ENCODE peak calls at places on chromosomes 3 and 15, in nine cellular contexts. One of them, this sample, is unnamed.

GRCh38 chr3:131714585-131715220 is 211.9 kb upstream of the MRPL3 start:
- DNase-seq in thoracic aorta: no peak
- DNase-seq in GM13976: peak
- DNase-seq in CD8-positive, alpha-beta T cell: no peak
- DNase-seq in gastrocnemius medialis: no peak
- DNase-seq in esophagus squamous epithelium: no peak
- DNase-seq in uterus: no peak
- DNase-seq in left ventricle myocardium inferior: no peak
- DNase-seq in omental fat pad: no peak
- DNase-seq in this sample: no peak

GRCh38 chr3:9703240-9703639 is 393 bp upstream of the CPNE9 start:
- DNase-seq in thoracic aorta: no peak
- DNase-seq in GM13976: no peak
- DNase-seq in CD8-positive, alpha-beta T cell: no peak
- DNase-seq in gastrocnemius medialis: no peak
- DNase-seq in esophagus squamous epithelium: no peak
- DNase-seq in uterus: no peak
- DNase-seq in left ventricle myocardium inferior: no peak
- DNase-seq in omental fat pad: no peak
- DNase-seq in this sample: no peak

GRCh38 chr3:56811545-56812202 is 9.9 kb upstream of the ARHGEF3 start:
- DNase-seq in thoracic aorta: no peak
- DNase-seq in GM13976: no peak
- DNase-seq in CD8-positive, alpha-beta T cell: no peak
- DNase-seq in gastrocnemius medialis: no peak
- DNase-seq in esophagus squamous epithelium: no peak
- DNase-seq in uterus: no peak
- DNase-seq in left ventricle myocardium inferior: no peak
- DNase-seq in omental fat pad: no peak
- DNase-seq in this sample: no peak

GRCh38 chr3:159548675-159549335 is 439.8 kb upstream of the IL12A start:
- DNase-seq in thoracic aorta: no peak
- DNase-seq in GM13976: no peak
- DNase-seq in CD8-positive, alpha-beta T cell: no peak
- DNase-seq in gastrocnemius medialis: no peak
- DNase-seq in esophagus squamous epithelium: no peak
- DNase-seq in uterus: no peak
- DNase-seq in left ventricle myocardium inferior: no peak
- DNase-seq in omental fat pad: no peak
- DNase-seq in this sample: no peak

GRCh38 chr3:54122046-54122801 is at the start of gene CACNA2D3:
- DNase-seq in thoracic aorta: no peak
- DNase-seq in GM13976: peak
- DNase-seq in CD8-positive, alpha-beta T cell: no peak
- DNase-seq in gastrocnemius medialis: peak
- DNase-seq in esophagus squamous epithelium: no peak
- DNase-seq in uterus: no peak
- DNase-seq in left ventricle myocardium inferior: peak
- DNase-seq in omental fat pad: no peak
- DNase-seq in this sample: peak

GRCh38 chr3:143972495-143973351 is 1.1 kb downstream of the DIPK2A start:
- DNase-seq in thoracic aorta: peak
- DNase-seq in GM13976: peak
- DNase-seq in CD8-positive, alpha-beta T cell: peak
- DNase-seq in gastrocnemius medialis: peak
- DNase-seq in esophagus squamous epithelium: peak
- DNase-seq in uterus: peak
- DNase-seq in left ventricle myocardium inferior: peak
- DNase-seq in omental fat pad: peak
- DNase-seq in this sample: peak

GRCh38 chr15:48627260-48627969 is 18.1 kb downstream of the FBN1 start:
- DNase-seq in thoracic aorta: no peak
- DNase-seq in GM13976: no peak
- DNase-seq in CD8-positive, alpha-beta T cell: no peak
- DNase-seq in gastrocnemius medialis: no peak
- DNase-seq in esophagus squamous epithelium: no peak
- DNase-seq in uterus: no peak
- DNase-seq in left ventricle myocardium inferior: no peak
- DNase-seq in omental fat pad: no peak
- DNase-seq in this sample: no peak

GRCh38 chr15:96294766-96295165 is 35.7 kb upstream of the NR2F2 start:
- DNase-seq in thoracic aorta: no peak
- DNase-seq in GM13976: no peak
- DNase-seq in CD8-positive, alpha-beta T cell: no peak
- DNase-seq in gastrocnemius medialis: no peak
- DNase-seq in esophagus squamous epithelium: no peak
- DNase-seq in uterus: no peak
- DNase-seq in left ventricle myocardium inferior: no peak
- DNase-seq in omental fat pad: no peak
- DNase-seq in this sample: no peak

GRCh38 chr3:105747621-105748165 is 121.1 kb downstream of the CBLB start:
- DNase-seq in thoracic aorta: no peak
- DNase-seq in GM13976: no peak
- DNase-seq in CD8-positive, alpha-beta T cell: no peak
- DNase-seq in gastrocnemius medialis: no peak
- DNase-seq in esophagus squamous epithelium: no peak
- DNase-seq in uterus: no peak
- DNase-seq in left ventricle myocardium inferior: no peak
- DNase-seq in omental fat pad: no peak
- DNase-seq in this sample: no peak

GRCh38 chr3:99269606-99270355 is 368.3 kb upstream of the DCBLD2 start:
- DNase-seq in thoracic aorta: peak
- DNase-seq in GM13976: no peak
- DNase-seq in CD8-positive, alpha-beta T cell: no peak
- DNase-seq in gastrocnemius medialis: no peak
- DNase-seq in esophagus squamous epithelium: no peak
- DNase-seq in uterus: no peak
- DNase-seq in left ventricle myocardium inferior: peak
- DNase-seq in omental fat pad: no peak
- DNase-seq in this sample: no peak

GRCh38 chr3:187935623-187936156 is 190.4 kb upstream of the BCL6 start:
- DNase-seq in thoracic aorta: no peak
- DNase-seq in GM13976: peak
- DNase-seq in CD8-positive, alpha-beta T cell: no peak
- DNase-seq in gastrocnemius medialis: peak
- DNase-seq in esophagus squamous epithelium: no peak
- DNase-seq in uterus: no peak
- DNase-seq in left ventricle myocardium inferior: no peak
- DNase-seq in omental fat pad: no peak
- DNase-seq in this sample: no peak

GRCh38 chr3:63193647-63194046 is 84.5 kb upstream of the SYNPR start:
- DNase-seq in thoracic aorta: no peak
- DNase-seq in GM13976: no peak
- DNase-seq in CD8-positive, alpha-beta T cell: no peak
- DNase-seq in gastrocnemius medialis: no peak
- DNase-seq in esophagus squamous epithelium: no peak
- DNase-seq in uterus: no peak
- DNase-seq in left ventricle myocardium inferior: no peak
- DNase-seq in omental fat pad: no peak
- DNase-seq in this sample: no peak

GRCh38 chr3:134406331-134407246 is 32.3 kb upstream of the AMOTL2 start:
- DNase-seq in thoracic aorta: no peak
- DNase-seq in GM13976: no peak
- DNase-seq in CD8-positive, alpha-beta T cell: no peak
- DNase-seq in gastrocnemius medialis: no peak
- DNase-seq in esophagus squamous epithelium: no peak
- DNase-seq in uterus: no peak
- DNase-seq in left ventricle myocardium inferior: peak
- DNase-seq in omental fat pad: no peak
- DNase-seq in this sample: peak

GRCh38 chr3:187736418-187736871 is 8.8 kb downstream of the BCL6 start:
- DNase-seq in thoracic aorta: no peak
- DNase-seq in GM13976: no peak
- DNase-seq in CD8-positive, alpha-beta T cell: no peak
- DNase-seq in gastrocnemius medialis: peak
- DNase-seq in esophagus squamous epithelium: no peak
- DNase-seq in uterus: no peak
- DNase-seq in left ventricle myocardium inferior: no peak
- DNase-seq in omental fat pad: no peak
- DNase-seq in this sample: no peak

GRCh38 chr3:107704477-107704876 is 181.7 kb downstream of the BBX start:
- DNase-seq in thoracic aorta: no peak
- DNase-seq in GM13976: no peak
- DNase-seq in CD8-positive, alpha-beta T cell: no peak
- DNase-seq in gastrocnemius medialis: no peak
- DNase-seq in esophagus squamous epithelium: no peak
- DNase-seq in uterus: no peak
- DNase-seq in left ventricle myocardium inferior: no peak
- DNase-seq in omental fat pad: no peak
- DNase-seq in this sample: no peak
- TF ChIP-seq CTCF in thoracic aorta: no peak
- TF ChIP-seq CTCF in GM13976: no peak
- TF ChIP-seq CTCF in CD8-positive, alpha-beta T cell: no peak
- TF ChIP-seq CTCF in gastrocnemius medialis: no peak
- TF ChIP-seq CTCF in esophagus squamous epithelium: no peak
- TF ChIP-seq CTCF in uterus: no peak
- TF ChIP-seq CTCF in left ventricle myocardium inferior: no peak
- TF ChIP-seq CTCF in omental fat pad: no peak
- TF ChIP-seq CTCF in this sample: no peak

GRCh38 chr3:155296413-155296812 is 2.9 kb upstream of the STRIT1 start:
- DNase-seq in thoracic aorta: no peak
- DNase-seq in GM13976: no peak
- DNase-seq in CD8-positive, alpha-beta T cell: no peak
- DNase-seq in gastrocnemius medialis: no peak
- DNase-seq in esophagus squamous epithelium: no peak
- DNase-seq in uterus: no peak
- DNase-seq in left ventricle myocardium inferior: no peak
- DNase-seq in omental fat pad: no peak
- DNase-seq in this sample: no peak

GRCh38 chr3:155292693-155293092 is 790 bp downstream of the STRIT1 start:
- DNase-seq in thoracic aorta: no peak
- DNase-seq in GM13976: no peak
- DNase-seq in CD8-positive, alpha-beta T cell: no peak
- DNase-seq in gastrocnemius medialis: no peak
- DNase-seq in esophagus squamous epithelium: no peak
- DNase-seq in uterus: no peak
- DNase-seq in left ventricle myocardium inferior: no peak
- DNase-seq in omental fat pad: no peak
- DNase-seq in this sample: no peak

GRCh38 chr3:155293518-155293917 is at the start of gene STRIT1:
- DNase-seq in thoracic aorta: no peak
- DNase-seq in GM13976: no peak
- DNase-seq in CD8-positive, alpha-beta T cell: no peak
- DNase-seq in gastrocnemius medialis: peak
- DNase-seq in esophagus squamous epithelium: no peak
- DNase-seq in uterus: no peak
- DNase-seq in left ventricle myocardium inferior: no peak
- DNase-seq in omental fat pad: no peak
- DNase-seq in this sample: no peak

GRCh38 chr3:155297100-155297499 is 3.6 kb upstream of the STRIT1 start:
- DNase-seq in thoracic aorta: no peak
- DNase-seq in GM13976: no peak
- DNase-seq in CD8-positive, alpha-beta T cell: no peak
- DNase-seq in gastrocnemius medialis: no peak
- DNase-seq in esophagus squamous epithelium: no peak
- DNase-seq in uterus: no peak
- DNase-seq in left ventricle myocardium inferior: no peak
- DNase-seq in omental fat pad: no peak
- DNase-seq in this sample: no peak

DNA sequence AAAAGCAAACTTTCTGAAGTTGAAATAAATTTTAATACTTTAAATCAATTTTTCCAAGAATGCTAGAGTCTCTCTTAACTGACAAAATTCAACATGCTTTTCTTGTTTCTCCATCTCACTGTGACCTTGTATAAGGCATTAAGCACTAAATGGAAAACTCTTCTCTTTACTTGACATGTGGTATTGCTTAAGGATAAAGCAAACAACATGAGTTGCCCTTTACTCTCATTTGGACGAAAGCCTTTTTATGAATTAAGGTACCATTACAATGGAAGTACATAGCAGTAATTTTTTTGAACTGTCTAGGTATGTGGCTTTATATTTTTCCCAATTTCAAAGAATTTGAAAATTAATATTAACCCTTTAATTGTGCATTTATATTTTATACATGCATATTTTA is 1.4 kb downstream of the STRIT1 start:
- DNase-seq in thoracic aorta: no peak
- DNase-seq in GM13976: no peak
- DNase-seq in CD8-positive, alpha-beta T cell: no peak
- DNase-seq in gastrocnemius medialis: no peak
- DNase-seq in esophagus squamous epithelium: no peak
- DNase-seq in uterus: no peak
- DNase-seq in left ventricle myocardium inferior: no peak
- DNase-seq in omental fat pad: no peak
- DNase-seq in this sample: no peak
- TF ChIP-seq CTCF in thoracic aorta: no peak
- TF ChIP-seq CTCF in GM13976: no peak
- TF ChIP-seq CTCF in CD8-positive, alpha-beta T cell: no peak
- TF ChIP-seq CTCF in gastrocnemius medialis: no peak
- TF ChIP-seq CTCF in esophagus squamous epithelium: no peak
- TF ChIP-seq CTCF in uterus: no peak
- TF ChIP-seq CTCF in left ventricle myocardium inferior: no peak
- TF ChIP-seq CTCF in omental fat pad: no peak
- TF ChIP-seq CTCF in this sample: no peak

DNA sequence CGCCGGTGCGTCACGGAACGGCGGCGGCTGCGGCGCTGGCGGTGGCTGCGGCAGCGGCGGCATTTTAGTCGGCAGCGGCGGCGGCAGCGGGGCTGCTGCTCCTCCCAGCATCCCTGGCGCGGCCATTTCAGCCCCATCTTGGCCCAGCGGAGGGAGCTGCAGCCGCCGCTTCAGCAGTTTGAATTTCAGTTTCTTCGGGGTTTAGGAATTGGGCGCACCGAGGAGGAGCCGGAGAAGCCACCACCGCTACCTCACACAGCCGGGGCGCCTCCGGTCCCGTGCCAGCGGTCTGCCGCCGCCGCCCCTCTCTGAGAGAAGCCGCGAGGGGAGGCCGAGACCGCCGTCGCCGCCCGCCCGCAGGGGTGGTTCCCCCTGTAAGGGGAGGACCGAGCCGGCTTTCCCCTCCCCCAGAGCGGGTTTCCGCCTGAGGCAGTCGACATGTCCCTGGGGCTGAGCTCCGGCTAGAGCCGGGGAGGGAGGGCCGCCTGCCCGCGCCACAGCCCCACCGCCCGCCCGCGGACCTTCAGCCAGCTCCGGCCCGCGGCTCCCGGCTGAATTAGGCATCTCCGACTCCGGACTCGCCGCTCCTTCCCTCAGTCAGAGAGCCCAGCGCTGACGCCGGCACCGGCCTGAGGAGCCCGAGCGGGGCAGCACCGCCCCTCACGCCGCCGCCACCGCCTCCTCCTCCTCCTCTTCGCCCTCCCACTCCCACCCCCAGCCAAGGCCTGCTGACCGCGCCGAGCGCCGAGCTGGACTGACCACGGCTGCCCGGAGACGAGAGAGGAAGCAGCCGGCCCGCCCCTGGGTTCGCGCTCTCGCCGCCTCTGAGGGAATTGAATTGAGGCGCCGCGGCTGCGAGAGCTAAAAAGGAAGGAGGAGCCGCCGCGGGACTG is at the start of gene TSC22D2:
- DNase-seq in thoracic aorta: peak
- DNase-seq in GM13976: peak
- DNase-seq in CD8-positive, alpha-beta T cell: peak
- DNase-seq in gastrocnemius medialis: peak
- DNase-seq in esophagus squamous epithelium: peak
- DNase-seq in uterus: peak
- DNase-seq in left ventricle myocardium inferior: peak
- DNase-seq in omental fat pad: peak
- DNase-seq in this sample: peak
- TF ChIP-seq CTCF in thoracic aorta: no peak
- TF ChIP-seq CTCF in GM13976: no peak
- TF ChIP-seq CTCF in CD8-positive, alpha-beta T cell: no peak
- TF ChIP-seq CTCF in gastrocnemius medialis: peak
- TF ChIP-seq CTCF in esophagus squamous epithelium: peak
- TF ChIP-seq CTCF in uterus: no peak
- TF ChIP-seq CTCF in left ventricle myocardium inferior: peak
- TF ChIP-seq CTCF in omental fat pad: no peak
- TF ChIP-seq CTCF in this sample: peak

GRCh38 chr15:90893175-90894090 is 9.1 kb downstream of the FES start:
- DNase-seq in thoracic aorta: no peak
- DNase-seq in GM13976: no peak
- DNase-seq in CD8-positive, alpha-beta T cell: no peak
- DNase-seq in gastrocnemius medialis: no peak
- DNase-seq in esophagus squamous epithelium: no peak
- DNase-seq in uterus: no peak
- DNase-seq in left ventricle myocardium inferior: no peak
- DNase-seq in omental fat pad: no peak
- DNase-seq in this sample: no peak
- TF ChIP-seq CTCF in thoracic aorta: no peak
- TF ChIP-seq CTCF in GM13976: no peak
- TF ChIP-seq CTCF in CD8-positive, alpha-beta T cell: no peak
- TF ChIP-seq CTCF in gastrocnemius medialis: no peak
- TF ChIP-seq CTCF in esophagus squamous epithelium: no peak
- TF ChIP-seq CTCF in uterus: no peak
- TF ChIP-seq CTCF in left ventricle myocardium inferior: no peak
- TF ChIP-seq CTCF in omental fat pad: no peak
- TF ChIP-seq CTCF in this sample: no peak

This sample was measured in mesothelial cell of epicardium.